ENCODE peak calls at places on chromosome 5, in four cellular contexts. O, Q, G and W are unnamed samples. For H3K36me3, the result is how much of the 10 kb centered on the place peaks cover.

GRCh38 chr5:139709587-139710369 is 61.6 kb downstream of the CXXC5 start:
- DNase-seq in O (no peak), Q (no peak), G (peak), W (no peak)

GRCh38 chr5:156208271-156208670 is 118.7 kb upstream of the SGCD start:
- DNase-seq in O (no peak), Q (no peak), G (peak), W (no peak)

GRCh38 chr5:173429489-173430150 is 101.4 kb upstream of the STC2 start:
- DNase-seq in O (no peak), Q (no peak), G (no peak), W (no peak)

GRCh38 chr5:116441223-116441622 is 133.4 kb downstream of the SEMA6A start:
- DNase-seq in O (no peak), Q (no peak), G (peak), W (no peak)

GRCh38 chr5:179805529-179806249 is 977 bp downstream of the MGAT4B start:
- DNase-seq in O (peak), Q (no peak), G (peak), W (peak)

GRCh38 chr5:56269216-56269927 is 36.2 kb upstream of the ANKRD55 start:
- DNase-seq in O (peak), Q (peak), G (peak), W (peak)

GRCh38 chr5:42423285-42424152 is at the start of gene GHR:
- DNase-seq in O (peak), Q (no peak), G (peak), W (peak)

GRCh38 chr5:21711854-21712752 is 1141.0 kb downstream of the CDH12 start:
- DNase-seq in O (no peak), Q (no peak), G (peak), W (no peak)

GRCh38 chr5:14331377-14331776 is 188.2 kb downstream of the TRIO start:
- DNase-seq in O (no peak), Q (no peak), G (no peak), W (no peak)

DNA sequence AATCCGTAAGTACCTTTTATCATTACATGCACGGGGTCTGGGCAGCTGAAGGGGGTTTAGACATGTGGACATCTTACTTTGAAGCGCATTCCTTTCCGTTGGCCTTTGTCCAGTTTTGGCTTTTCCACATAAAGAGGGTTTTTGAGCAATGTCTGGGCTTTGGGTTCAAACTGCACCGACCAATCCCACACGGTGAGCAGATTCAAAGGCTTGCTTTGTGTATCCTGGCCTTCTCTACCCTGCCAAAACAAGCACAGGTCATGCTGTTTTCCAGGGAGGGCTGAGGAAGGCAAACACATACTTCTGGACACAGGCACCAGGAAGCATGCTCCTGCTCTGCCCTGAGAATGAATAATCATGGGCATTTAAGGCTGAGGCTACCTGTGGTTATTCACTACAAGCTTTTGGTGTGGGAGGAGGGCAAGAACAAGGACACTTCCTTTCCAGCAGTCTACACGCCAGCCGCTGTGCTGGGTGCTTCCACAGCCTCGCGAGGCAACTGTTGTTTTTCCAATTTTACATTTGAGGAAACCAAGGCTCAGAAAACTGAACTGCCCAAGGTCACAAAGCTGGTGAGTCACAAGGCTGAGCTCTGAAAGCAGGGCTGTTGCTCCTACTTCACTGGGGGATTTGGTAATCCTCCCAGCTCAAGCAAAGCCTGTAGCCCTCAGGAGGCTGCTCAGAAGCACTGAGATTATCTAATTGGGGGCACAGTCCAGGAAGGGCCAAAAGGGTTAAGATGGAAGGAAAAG is 59.8 kb upstream of the GOLPH3 start:
- DNase-seq in O (peak), Q (no peak), G (no peak), W (no peak)
- H3K36me3 ChIP-seq in O (under half), Q (under half), G (under half), W (under half)

DNA sequence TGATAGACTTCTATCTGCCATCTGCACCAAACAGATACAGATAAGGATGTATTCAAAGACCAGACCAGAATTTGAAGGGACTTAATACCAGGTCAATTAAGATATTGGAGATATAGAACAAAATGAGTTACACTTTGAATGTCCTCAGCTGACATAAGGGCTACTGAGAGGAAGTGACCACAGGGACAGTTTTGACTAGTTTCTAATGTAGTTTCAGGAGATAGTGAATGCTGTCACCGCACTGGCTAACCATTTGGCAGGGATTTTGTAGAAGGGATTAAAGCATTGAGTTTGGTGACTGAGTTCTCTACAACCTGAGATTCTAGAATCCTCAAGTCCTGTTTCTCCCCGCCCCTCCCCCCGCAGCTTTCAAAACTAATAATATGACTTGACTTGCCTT is 22.7 kb downstream of the CCNH start:
- DNase-seq in O (no peak), Q (no peak), G (no peak), W (no peak)
- H3K36me3 ChIP-seq in O (under half), Q (under half), G (half or more), W (under half)

GRCh38 chr5:113052041-113052795 is 75.6 kb downstream of the DCP2 start:
- DNase-seq in O (peak), Q (no peak), G (no peak), W (no peak)
- H3K36me3 ChIP-seq in O (under half), Q (under half), G (under half), W (under half)

GRCh38 chr5:62371409-62371808 is 32.3 kb downstream of the DIMT1 start:
- DNase-seq in O (no peak), Q (no peak), G (no peak), W (no peak)
- H3K36me3 ChIP-seq in O (under half), Q (under half), G (under half), W (under half)